ENCODE peak calls at places on chromosome 10, in six cellular contexts. N is Kasumi-1; E is M059J; V is HCT116; Y is GF-D8; F is stimulated activated CD8-positive, alpha-beta memory T cell treated with anti-CD3 and anti-CD28 coated beads, Interleukin-2, amount 100 ng/mL, for 1 hour. H is an unnamed sample.

GRCh38 chr10:63930584-63930983 is 409.4 kb downstream of the REEP3 start:
- DNase-seq in N (no peak), E (no peak), V (no peak), Y (no peak), F (no peak), H (no peak)

GRCh38 chr10:114683162-114683561 is 25.1 kb upstream of the ABLIM1 start:
- DNase-seq in N (no peak), E (peak), V (no peak), Y (no peak), F (no peak), H (no peak)

GRCh38 chr10:78437407-78437768 is 403.7 kb downstream of the RPS24 start:
- DNase-seq in N (peak), E (no peak), V (no peak), Y (no peak), F (no peak), H (no peak)

GRCh38 chr10:119341236-119342016 is 134.1 kb downstream of the GRK5 start:
- DNase-seq in N (no peak), E (peak), V (no peak), Y (no peak), F (no peak), H (peak)

GRCh38 chr10:117694251-117694650 is 151.7 kb downstream of the EMX2 start:
- DNase-seq in N (no peak), E (peak), V (no peak), Y (no peak), F (no peak), H (no peak)

GRCh38 chr10:17771027-17771426 is 19.0 kb downstream of the TMEM236 start:
- DNase-seq in N (peak), E (no peak), V (no peak), Y (peak), F (no peak), H (no peak)

GRCh38 chr10:38730076-38730475 is 635.9 kb downstream of the ZNF37A start:
- DNase-seq in N (no peak), E (no peak), V (no peak), Y (no peak), F (no peak), H (no peak)

GRCh38 chr10:69958232-69958902 is 94.3 kb upstream of the MACROH2A2 start:
- DNase-seq in N (peak), E (peak), V (peak), Y (no peak), F (no peak), H (peak)

GRCh38 chr10:113895018-113895417 is 40.6 kb downstream of the NHLRC2 start:
- DNase-seq in N (no peak), E (peak), V (no peak), Y (no peak), F (no peak), H (no peak)

GRCh38 chr10:99224766-99225165 is 10.9 kb downstream of the HPSE2 start:
- DNase-seq in N (no peak), E (peak), V (no peak), Y (no peak), F (no peak), H (no peak)

GRCh38 chr10:32004161-32004591 is 52.0 kb downstream of the KIF5B start:
- DNase-seq in N (no peak), E (peak), V (no peak), Y (no peak), F (no peak), H (no peak)

GRCh38 chr10:72340510-72340895 is 14.2 kb downstream of the DNAJB12 start:
- DNase-seq in N (peak), E (no peak), V (no peak), Y (peak), F (no peak), H (no peak)

GRCh38 chr10:91745086-91745831 is 53.0 kb upstream of the TNKS2 start:
- DNase-seq in N (no peak), E (peak), V (peak), Y (no peak), F (no peak), H (peak)

GRCh38 chr10:77355844-77356243 is 281.8 kb downstream of the KCNMA1 start:
- DNase-seq in N (no peak), E (peak), V (no peak), Y (no peak), F (no peak), H (peak)

GRCh38 chr10:50310560-50311174 is 59.4 kb upstream of the ASAH2 start:
- DNase-seq in N (peak), E (peak), V (peak), Y (no peak), F (no peak), H (peak)

GRCh38 chr10:60335708-60336107 is 54.0 kb downstream of the ANK3 start:
- DNase-seq in N (peak), E (peak), V (no peak), Y (no peak), F (no peak), H (no peak)

GRCh38 chr10:94439275-94439861 is 37.0 kb downstream of the TBC1D12 start:
- DNase-seq in N (peak), E (peak), V (no peak), Y (no peak), F (no peak), H (peak)

GRCh38 chr10:97499561-97500296 is 1.0 kb downstream of the UBTD1 start:
- DNase-seq in N (peak), E (peak), V (no peak), Y (peak), F (no peak), H (no peak)

GRCh38 chr10:77554996-77555397 is 82.6 kb downstream of the KCNMA1 start:
- DNase-seq in N (peak), E (peak), V (no peak), Y (peak), F (no peak), H (no peak)

GRCh38 chr10:35341521-35341920 is 5.2 kb downstream of the CCNY start:
- DNase-seq in N (no peak), E (no peak), V (no peak), Y (no peak), F (no peak), H (no peak)

GRCh38 chr10:106378251-106378650 is 786.3 kb downstream of the SORCS1 start:
- DNase-seq in N (no peak), E (no peak), V (no peak), Y (no peak), F (no peak), H (no peak)

GRCh38 chr10:119489572-119490326 is 52.8 kb downstream of the RGS10 start:
- DNase-seq in N (peak), E (peak), V (peak), Y (no peak), F (peak), H (peak)

GRCh38 chr10:3924344-3924743 is 139.3 kb upstream of the KLF6 start:
- DNase-seq in N (no peak), E (peak), V (no peak), Y (no peak), F (no peak), H (peak)

GRCh38 chr10:4673279-4674040 is 152.5 kb upstream of the AKR1E2 start:
- DNase-seq in N (no peak), E (no peak), V (no peak), Y (no peak), F (no peak), H (no peak)

GRCh38 chr10:127398967-127399350 is 150.2 kb upstream of the NPS start:
- DNase-seq in N (no peak), E (no peak), V (no peak), Y (no peak), F (no peak), H (no peak)

GRCh38 chr10:71840177-71840711 is 10.8 kb downstream of the PSAP start:
- DNase-seq in N (no peak), E (peak), V (no peak), Y (no peak), F (no peak), H (peak)

GRCh38 chr10:78614267-78614666 is 454.5 kb upstream of the ZMIZ1 start:
- DNase-seq in N (no peak), E (no peak), V (no peak), Y (no peak), F (no peak), H (no peak)

GRCh38 chr10:93363891-93364648 is 118.1 kb downstream of the MYOF start:
- DNase-seq in N (no peak), E (no peak), V (no peak), Y (no peak), F (no peak), H (no peak)

GRCh38 chr10:92413519-92413918 is 122.6 kb downstream of the MARCHF5 start:
- DNase-seq in N (no peak), E (peak), V (no peak), Y (no peak), F (no peak), H (no peak)

GRCh38 chr10:13421382-13421917 is 73.4 kb upstream of the SEPHS1 start:
- DNase-seq in N (no peak), E (no peak), V (no peak), Y (no peak), F (no peak), H (no peak)

GRCh38 chr10:43076876-43077420 is at the start of gene RET:
- DNase-seq in N (peak), E (no peak), V (no peak), Y (no peak), F (no peak), H (no peak)

GRCh38 chr10:132328130-132328529 is 3.9 kb upstream of the LRRC27 start:
- DNase-seq in N (no peak), E (no peak), V (no peak), Y (no peak), F (no peak), H (no peak)

GRCh38 chr10:114400091-114400490 is 4.2 kb downstream of the AFAP1L2 start:
- DNase-seq in N (no peak), E (no peak), V (no peak), Y (no peak), F (no peak), H (no peak)